ENCODE peak calls at places on chromosomes 12 and 14, in four cellular contexts. F is WTC11, Z is SK-N-SH, X is H1. V is an unnamed sample.

GRCh38 chr14:61322011-61322798 is 826 bp downstream of the PRKCH start:
- DNase-seq in F (peak; percentile 27), Z (peak; percentile 26), X (peak; percentile 63), V (no peak)

GRCh38 chr12:94326727-94327126 is 132.9 kb downstream of the CEP83 start:
- DNase-seq in F (no peak), Z (no peak), X (no peak), V (no peak)

GRCh38 chr12:121383601-121384019 is 16.3 kb upstream of the RNF34 start:
- DNase-seq in F (no peak), Z (no peak), X (no peak), V (peak; percentile 33)

GRCh38 chr14:106346084-106346483 is 819.7 kb downstream of the TMEM121 start:
- DNase-seq in F (no peak), Z (no peak), X (no peak), V (no peak)

GRCh38 chr12:56634242-56634836 is 4.2 kb upstream of the BAZ2A start:
- DNase-seq in F (peak; percentile 82), Z (peak; percentile 45), X (peak; percentile 86), V (peak; percentile 77)

GRCh38 chr12:99498756-99499155 is 148.8 kb upstream of the GARIN6 start:
- DNase-seq in F (no peak), Z (no peak), X (no peak), V (no peak)

GRCh38 chr12:16523570-16524331 is 82.2 kb downstream of the LMO3 start:
- DNase-seq in F (no peak), Z (no peak), X (no peak), V (no peak)

GRCh38 chr14:90573385-90574105 is 176.7 kb downstream of the CALM1 start:
- DNase-seq in F (no peak), Z (peak; percentile 61), X (no peak), V (peak; percentile 81)

GRCh38 chr14:38367922-38368321 is 112.0 kb upstream of the CLEC14A start:
- DNase-seq in F (no peak), Z (no peak), X (no peak), V (no peak)

GRCh38 chr14:100085451-100085850 is 20.2 kb downstream of the EVL start:
- DNase-seq in F (no peak), Z (no peak), X (no peak), V (no peak)

GRCh38 chr12:106445981-106446380 is 88.4 kb downstream of the POLR3B start:
- DNase-seq in F (no peak), Z (no peak), X (no peak), V (no peak)

GRCh38 chr14:105493921-105494605 is 3.0 kb downstream of the TEDC1 start:
- DNase-seq in F (no peak), Z (no peak), X (no peak), V (no peak)

GRCh38 chr12:47753021-47754001 is 5.4 kb downstream of the RAPGEF3 start:
- DNase-seq in F (peak; percentile 53), Z (peak; percentile 75), X (peak; percentile 64), V (no peak)

GRCh38 chr14:88989911-88990310 is 165.5 kb downstream of the TTC8 start:
- DNase-seq in F (no peak), Z (no peak), X (no peak), V (no peak)

DNA sequence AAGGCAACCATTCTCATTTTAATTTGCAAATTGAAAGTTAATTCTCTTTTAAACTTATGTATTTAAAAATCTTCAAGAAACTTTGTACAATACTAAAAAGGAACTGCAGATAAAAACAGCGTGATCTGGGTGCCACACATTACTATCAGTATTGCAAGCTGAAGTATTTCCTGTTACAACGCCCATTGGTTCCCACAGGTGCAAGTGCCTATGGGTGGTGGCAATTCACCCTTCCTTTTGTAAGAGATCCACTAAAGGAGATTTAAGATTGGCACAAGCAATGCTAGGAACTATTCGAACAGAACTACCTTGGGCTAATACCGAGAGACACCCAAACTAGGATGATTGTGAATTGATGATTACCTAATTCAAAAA is 13.2 kb downstream of the TAOK3 start:
- DNase-seq in F (no peak), Z (no peak), X (no peak), V (peak; percentile 40)
- TF ChIP-seq TEAD4 in F (no peak), Z (no peak), X (no peak), V (no peak)

GRCh38 chr12:98136544-98136943 is 378.8 kb upstream of the TMPO start:
- DNase-seq in F (no peak), Z (no peak), X (no peak), V (no peak)

GRCh38 chr12:98137278-98137677 is 378.1 kb upstream of the TMPO start:
- DNase-seq in F (no peak), Z (no peak), X (no peak), V (no peak)
- TF ChIP-seq TEAD4 in F (no peak), Z (no peak), X (no peak), V (no peak)

GRCh38 chr12:85448548-85449139 is 168.6 kb downstream of the ALX1 start:
- DNase-seq in F (no peak), Z (peak; percentile 11), X (no peak), V (no peak)

GRCh38 chr12:85448031-85448430 is 168.0 kb downstream of the ALX1 start:
- DNase-seq in F (no peak), Z (no peak), X (no peak), V (no peak)

GRCh38 chr12:85441740-85442139 is 161.7 kb downstream of the ALX1 start:
- DNase-seq in F (no peak), Z (peak; percentile 14), X (no peak), V (no peak)

GRCh38 chr12:85441025-85441424 is 161.0 kb downstream of the ALX1 start:
- DNase-seq in F (no peak), Z (no peak), X (no peak), V (no peak)

DNA sequence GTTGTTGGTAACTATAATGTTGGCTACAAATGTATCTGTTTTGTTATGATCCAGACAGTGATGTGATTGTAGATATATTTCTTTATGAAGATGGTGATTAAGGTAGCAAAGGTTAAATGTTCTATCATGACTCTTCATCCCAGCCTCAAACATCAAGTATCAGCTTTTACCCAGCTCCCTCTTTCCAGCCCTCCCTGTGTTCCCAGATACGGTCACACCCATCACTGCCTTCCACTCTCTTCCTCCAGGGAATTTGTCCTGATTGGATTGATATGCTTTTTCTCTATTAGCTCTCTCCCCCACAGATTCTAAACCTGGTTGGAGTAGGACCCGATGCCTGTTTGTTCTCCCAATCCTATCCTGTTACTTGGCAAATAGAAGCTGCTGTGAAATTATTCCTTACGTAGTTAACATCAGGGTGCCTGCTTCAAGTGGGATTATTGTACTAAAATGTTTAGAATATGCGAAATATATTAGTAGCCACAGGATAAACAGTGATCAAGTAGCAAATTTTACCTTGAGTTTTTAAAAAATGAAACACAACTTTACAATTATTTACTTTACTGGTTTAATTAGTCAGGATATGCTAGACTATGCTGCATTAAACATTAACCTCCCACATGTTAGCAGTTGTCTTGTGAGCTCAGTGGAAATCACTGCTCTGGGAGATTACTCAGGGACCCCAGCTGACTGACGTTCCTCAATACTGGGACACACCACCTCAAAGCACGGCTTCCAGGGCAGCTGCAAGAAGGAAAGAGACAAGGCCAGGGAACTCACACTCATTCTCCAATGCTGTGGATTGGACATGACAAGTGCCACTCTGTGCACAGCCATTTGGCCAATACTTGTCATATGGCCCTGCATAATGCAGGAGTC is 165.3 kb downstream of the ALX1 start:
- DNase-seq in F (no peak), Z (peak; percentile 2), X (no peak), V (no peak)
- TF ChIP-seq TEAD4 in F (no peak), Z (no peak), X (no peak), V (no peak)

DNA sequence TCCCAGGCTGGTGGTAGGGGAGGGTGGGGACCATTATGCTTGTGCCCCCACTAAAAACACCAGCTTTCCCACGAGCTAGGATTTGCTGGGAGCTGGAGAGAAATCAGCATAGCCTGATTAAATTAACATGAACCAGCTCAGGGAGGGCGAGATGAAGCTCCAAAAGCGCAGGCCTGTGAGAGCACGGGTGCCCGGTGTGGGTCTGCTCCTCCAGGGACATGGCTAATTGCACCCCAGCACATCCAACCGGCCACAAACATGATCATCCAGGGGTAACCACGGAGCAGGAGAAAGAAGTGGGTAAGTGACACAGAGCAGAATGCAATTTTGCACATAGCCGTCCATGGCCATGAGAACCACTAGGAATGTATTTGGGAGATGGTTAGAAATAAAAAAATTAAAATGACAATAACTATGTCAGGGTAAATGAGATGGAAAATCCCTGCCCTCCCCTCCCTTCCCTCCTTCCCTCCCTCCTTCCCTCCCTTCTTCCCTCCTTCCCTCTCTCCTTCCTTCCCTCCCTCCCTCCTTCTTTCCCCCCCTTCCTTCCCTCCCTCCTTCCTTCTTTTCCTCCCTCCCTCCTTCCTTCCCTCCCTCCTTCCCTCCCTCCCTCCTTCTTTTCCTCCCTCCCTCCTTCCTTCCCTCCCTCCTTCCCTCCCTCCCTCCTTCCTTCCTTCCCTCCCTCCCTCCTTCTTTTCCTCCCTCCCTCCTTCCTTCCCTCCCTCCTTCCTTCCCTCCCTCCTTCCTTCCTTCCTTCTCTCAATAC is 26.9 kb downstream of the CLMN start:
- DNase-seq in F (no peak), Z (peak; percentile 57), X (no peak), V (no peak)
- TF ChIP-seq TEAD4 in F (no peak), Z (no peak), X (no peak), V (no peak)

DNA sequence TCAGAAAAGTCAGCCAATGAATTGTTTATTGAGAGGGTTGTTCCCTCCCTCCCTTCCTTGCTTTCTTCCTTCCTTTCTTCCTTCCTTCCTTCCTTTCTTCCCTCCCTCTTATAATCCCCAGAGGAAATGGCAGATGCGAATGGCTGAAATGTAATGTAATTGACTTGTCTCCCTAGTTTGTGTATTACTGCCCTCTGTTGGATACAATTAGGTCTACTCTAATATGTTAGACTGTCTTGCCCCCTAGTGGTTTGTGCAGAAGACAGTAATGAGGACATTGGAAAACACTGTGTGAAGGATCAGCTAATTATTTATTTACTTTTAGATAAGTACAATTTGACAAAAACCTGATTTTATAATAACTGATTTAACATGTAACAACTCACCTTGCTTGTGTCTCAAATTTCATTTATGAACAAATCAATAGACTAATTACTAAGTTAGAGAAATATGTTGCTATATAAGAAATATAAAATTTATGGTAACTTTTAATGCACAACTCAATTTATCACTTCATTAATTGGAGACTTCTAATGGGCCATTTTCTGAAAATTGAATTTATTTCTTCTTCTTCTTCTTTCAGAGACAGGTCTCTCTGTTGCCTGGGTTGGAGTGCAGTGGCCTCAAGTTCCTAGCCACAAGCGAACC is 229.8 kb upstream of the LRIG3 start:
- DNase-seq in F (no peak), Z (peak; percentile 31), X (no peak), V (peak; percentile 23)
- TF ChIP-seq TEAD4 in F (no peak), Z (no peak), X (no peak), V (no peak)

DNA sequence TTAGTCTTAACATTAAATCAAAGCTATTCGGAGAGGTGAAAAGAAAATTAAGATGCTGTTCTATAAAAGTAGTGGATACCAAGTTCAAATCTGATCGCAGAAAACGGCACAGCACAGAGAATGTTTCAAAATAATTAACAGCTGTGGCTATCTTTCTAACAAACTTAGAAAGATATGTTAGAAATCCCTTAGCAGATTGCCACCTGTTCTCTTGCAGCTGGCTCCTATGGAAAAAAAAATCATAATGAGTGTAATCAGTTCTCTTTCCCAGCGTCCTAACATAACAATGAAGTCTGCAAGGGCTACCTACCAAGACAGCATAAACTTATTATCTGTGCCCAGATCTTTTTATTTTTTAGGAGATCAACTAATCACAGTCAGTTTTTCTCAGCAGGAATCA is 358.7 kb upstream of the FOXG1 start:
- DNase-seq in F (no peak), Z (no peak), X (no peak), V (no peak)
- TF ChIP-seq TEAD4 in F (no peak), Z (no peak), X (no peak), V (no peak)

V was measured in K562.